ENCODE peak calls at places on chromosomes 12 and 14, in ten cellular contexts. M is stimulated activated CD4-positive, alpha-beta T cell treated with anti-CD3 and anti-CD28 coated beads, Interleukin-2, amount 100 ng/mL, for 48 hours; Z is NCI-H1105 treated with DMSO at 0.1 percent for 48 hours; W is NCI-H1930; X is endothelial cell; J is RCC 7860; N is glutamatergic neuron; T is type B pancreatic cell; I is T-cell; R is activated effector memory CD4-positive, alpha-beta T cell treated with anti-CD3 and anti-CD28 coated beads, Interleukin-2, amount 50 U/mL, for 16 hours. G is an unnamed sample.

GRCh38 chr12:54759751-54760150 is 94.6 kb upstream of the MUCL1 start:
- DNase-seq in M (no peak), Z (peak; percentile 25), W (peak; percentile 30), X (peak; percentile 34), J (no peak), N (no peak), T (no peak), I (no peak), R (no peak), G (no peak)

GRCh38 chr14:104724407-104724980 is 465 bp downstream of the ADSS1 start:
- DNase-seq in M (no peak), Z (no peak), W (no peak), X (no peak), J (no peak), N (no peak), T (no peak), I (no peak), R (peak; percentile 70), G (no peak)

GRCh38 chr14:52329678-52330376 is 15.7 kb downstream of the PTGER2 start:
- DNase-seq in M (no peak), Z (no peak), W (no peak), X (no peak), J (no peak), N (no peak), T (no peak), I (no peak), R (no peak), G (no peak)

GRCh38 chr12:10557329-10557728 is 51.6 kb downstream of the EIF2S3B start:
- DNase-seq in M (no peak), Z (no peak), W (no peak), X (no peak), J (no peak), N (no peak), T (no peak), I (no peak), R (no peak), G (no peak)

GRCh38 chr12:12521923-12522322 is 40.7 kb downstream of the DUSP16 start:
- DNase-seq in M (no peak), Z (no peak), W (no peak), X (no peak), J (no peak), N (no peak), T (no peak), I (no peak), R (no peak), G (no peak)

GRCh38 chr12:24778486-24779304 is 170.2 kb downstream of the BCAT1 start:
- DNase-seq in M (no peak), Z (peak; percentile 42), W (peak; percentile 21), X (peak; percentile 6), J (peak; percentile 28), N (no peak), T (no peak), I (no peak), R (no peak), G (no peak)

GRCh38 chr12:17079251-17079909 is 473.4 kb upstream of the LMO3 start:
- DNase-seq in M (no peak), Z (peak; percentile 2), W (no peak), X (no peak), J (no peak), N (no peak), T (no peak), I (no peak), R (no peak), G (no peak)

GRCh38 chr14:55373784-55374725 is 37.6 kb downstream of the ATG14 start:
- DNase-seq in M (no peak), Z (no peak), W (no peak), X (no peak), J (peak; percentile 4), N (no peak), T (no peak), I (no peak), R (no peak), G (peak; percentile 27)

GRCh38 chr14:102547067-102547466 is 37.5 kb upstream of the ANKRD9 start:
- DNase-seq in M (no peak), Z (no peak), W (no peak), X (no peak), J (no peak), N (no peak), T (no peak), I (no peak), R (no peak), G (no peak)

GRCh38 chr14:73789996-73790581 is 61.5 kb upstream of the PTGR2 start:
- DNase-seq in M (no peak), Z (no peak), W (no peak), X (no peak), J (peak; percentile 83), N (peak; percentile 39), T (no peak), I (no peak), R (no peak), G (no peak)

GRCh38 chr14:75821828-75822521 is 159.8 kb downstream of the TGFB3 start:
- DNase-seq in M (no peak), Z (no peak), W (no peak), X (no peak), J (peak; percentile 11), N (no peak), T (no peak), I (no peak), R (no peak), G (no peak)

GRCh38 chr14:52455291-52456088 is 96.8 kb downstream of the TXNDC16 start:
- DNase-seq in M (no peak), Z (no peak), W (no peak), X (no peak), J (peak; percentile 73), N (no peak), T (no peak), I (no peak), R (no peak), G (no peak)

GRCh38 chr14:77027538-77028383 is 747 bp downstream of the IRF2BPL start:
- DNase-seq in M (no peak), Z (peak; percentile 47), W (peak; percentile 49), X (peak; percentile 44), J (peak; percentile 56), N (peak; percentile 60), T (peak; percentile 83), I (peak; percentile 67), R (peak; percentile 87), G (peak; percentile 51)

GRCh38 chr14:20454359-20454644 is 310 bp downstream of the OSGEP start:
- DNase-seq in M (no peak), Z (peak; percentile 91), W (peak; percentile 79), X (no peak), J (no peak), N (no peak), T (no peak), I (peak; percentile 88), R (peak; percentile 94), G (peak; percentile 85)

GRCh38 chr12:94980577-94980976 is 22.9 kb downstream of the NDUFA12 start:
- DNase-seq in M (no peak), Z (no peak), W (no peak), X (no peak), J (no peak), N (no peak), T (no peak), I (no peak), R (no peak), G (no peak)

GRCh38 chr12:26195250-26195640 is at the start of gene SSPN:
- DNase-seq in M (no peak), Z (peak; percentile 79), W (peak; percentile 24), X (peak; percentile 49), J (no peak), N (peak; percentile 69), T (peak; percentile 81), I (no peak), R (no peak), G (peak; percentile 13)

GRCh38 chr12:78818487-78818886 is 46.1 kb upstream of the SYT1 start:
- DNase-seq in M (no peak), Z (no peak), W (no peak), X (no peak), J (no peak), N (no peak), T (no peak), I (no peak), R (no peak), G (no peak)

GRCh38 chr12:80858356-80858755 is 79.4 kb downstream of the LIN7A start:
- DNase-seq in M (no peak), Z (no peak), W (no peak), X (no peak), J (no peak), N (no peak), T (no peak), I (no peak), R (no peak), G (no peak)

GRCh38 chr12:22415342-22416309 is 81.1 kb upstream of the ST8SIA1 start:
- DNase-seq in M (no peak), Z (peak; percentile 48), W (no peak), X (no peak), J (no peak), N (no peak), T (no peak), I (no peak), R (no peak), G (no peak)

GRCh38 chr14:54794148-54794547 is 108.5 kb downstream of the GCH1 start:
- DNase-seq in M (no peak), Z (no peak), W (no peak), X (no peak), J (no peak), N (no peak), T (no peak), I (no peak), R (no peak), G (no peak)

GRCh38 chr14:105343194-105343593 is 28.6 kb downstream of the PACS2 start:
- DNase-seq in M (no peak), Z (peak; percentile 7), W (no peak), X (no peak), J (no peak), N (no peak), T (no peak), I (no peak), R (no peak), G (no peak)

GRCh38 chr12:89238593-89238992 is 113.7 kb downstream of the DUSP6 start:
- DNase-seq in M (no peak), Z (no peak), W (no peak), X (no peak), J (no peak), N (no peak), T (no peak), I (no peak), R (no peak), G (no peak)

GRCh38 chr12:22625671-22626251 is 790 bp downstream of the ETNK1 start:
- DNase-seq in M (peak; percentile 8), Z (peak; percentile 53), W (no peak), X (peak; percentile 37), J (no peak), N (peak; percentile 31), T (no peak), I (no peak), R (peak; percentile 73), G (peak; percentile 54)

GRCh38 chr12:105561981-105562726 is 231.7 kb downstream of the C12orf75 start:
- DNase-seq in M (no peak), Z (peak; percentile 88), W (no peak), X (no peak), J (peak; percentile 74), N (no peak), T (no peak), I (no peak), R (no peak), G (no peak)

GRCh38 chr12:13234045-13234641 is 37.6 kb downstream of the EMP1 start:
- DNase-seq in M (peak; percentile 19), Z (peak; percentile 7), W (peak; percentile 28), X (peak; percentile 67), J (peak; percentile 16), N (peak; percentile 32), T (no peak), I (no peak), R (no peak), G (no peak)

GRCh38 chr12:64610660-64611429 is 550 bp downstream of the RASSF3 start:
- DNase-seq in M (peak; percentile 61), Z (peak; percentile 43), W (no peak), X (peak; percentile 64), J (peak; percentile 49), N (peak; percentile 71), T (peak; percentile 76), I (peak; percentile 41), R (peak; percentile 90), G (peak; percentile 83)

GRCh38 chr12:121334513-121335343 is 17.5 kb downstream of the ANAPC5 start:
- DNase-seq in M (no peak), Z (peak; percentile 82), W (peak; percentile 38), X (peak; percentile 22), J (peak; percentile 53), N (no peak), T (no peak), I (no peak), R (no peak), G (peak; percentile 14)

GRCh38 chr12:116276433-116277216 is 868 bp downstream of the MED13L start:
- DNase-seq in M (peak; percentile 51), Z (peak; percentile 78), W (peak; percentile 57), X (peak; percentile 76), J (peak; percentile 13), N (peak; percentile 84), T (peak; percentile 81), I (peak; percentile 65), R (peak; percentile 88), G (peak; percentile 71)

G was measured in CD4-positive, CD25-positive, alpha-beta regulatory T cell.